ENCODE peak calls at places on chromosomes 7 and 10, in nine cellular contexts. P is cardiac fibroblast, F is chondrocyte, L is foreskin fibroblast, E is neural crest cell, N is bronchial epithelial cell, Z is fibroblast of pulmonary artery, R is PC-3, B is brain microvascular endothelial cell. A is an unnamed sample.

GRCh38 chr7:1053002-1053411 is 8.7 kb downstream of the GPR146 start:
- DNase-seq in F (peak), L (no peak), Z (no peak), E (no peak), P (peak), R (no peak), B (no peak), N (no peak), A (no peak)

GRCh38 chr10:5117021-5117420 is 22.8 kb downstream of the AKR1C3 start:
- DNase-seq in B (no peak), L (no peak), N (no peak), Z (no peak), E (no peak), R (no peak), F (no peak), P (no peak), A (no peak)

GRCh38 chr10:114691442-114691941 is 33.4 kb upstream of the ABLIM1 start:
- DNase-seq in B (peak), N (peak), L (no peak), Z (peak), R (peak), F (no peak), E (no peak), P (peak), A (no peak)

GRCh38 chr10:32680803-32681557 is 235.0 kb downstream of the CCDC7 start:
- DNase-seq in N (no peak), E (no peak), P (no peak), R (no peak), Z (no peak), F (no peak), L (no peak), B (no peak), A (no peak)

GRCh38 chr7:15490261-15490660 is 71.6 kb downstream of the AGMO start:
- DNase-seq in N (no peak), Z (no peak), P (no peak), E (no peak), L (no peak), F (no peak), B (no peak), R (no peak), A (no peak)

GRCh38 chr7:37062460-37062859 is 338.2 kb upstream of the AOAH start:
- DNase-seq in B (no peak), P (no peak), F (no peak), E (no peak), L (no peak), N (no peak), R (no peak), Z (no peak), A (no peak)

GRCh38 chr7:37354661-37355131 is 94.0 kb downstream of the ELMO1 start:
- DNase-seq in L (no peak), F (no peak), Z (peak), N (no peak), R (no peak), P (peak), B (peak), E (no peak), A (peak)

GRCh38 chr7:104955276-104955675 is 58.7 kb upstream of the KMT2E start:
- DNase-seq in Z (no peak), N (no peak), P (no peak), F (no peak), R (no peak), E (no peak), B (no peak), L (no peak), A (no peak)

GRCh38 chr7:86965727-86966120 is 93.7 kb downstream of the ELAPOR2 start:
- DNase-seq in B (no peak), E (no peak), Z (no peak), N (no peak), R (no peak), P (no peak), F (no peak), L (no peak), A (no peak)

GRCh38 chr7:11216276-11216675 is 242.6 kb downstream of the PHF14 start:
- DNase-seq in P (no peak), N (no peak), Z (no peak), R (no peak), E (no peak), L (no peak), B (no peak), F (no peak), A (no peak)

GRCh38 chr10:97498841-97499560 is at the start of gene UBTD1:
- DNase-seq in Z (no peak), F (no peak), N (peak), B (no peak), L (peak), E (no peak), P (peak), R (no peak), A (no peak)

GRCh38 chr10:86757110-86757790 is 831 bp downstream of the BMPR1A start:
- DNase-seq in R (peak), B (peak), Z (peak), L (peak), E (peak), P (peak), F (no peak), N (peak), A (peak)

GRCh38 chr10:61760943-61761824 is 98.5 kb downstream of the CABCOCO1 start:
- DNase-seq in P (peak), B (peak), R (peak), L (peak), E (no peak), Z (peak), N (peak), F (no peak), A (peak)

GRCh38 chr10:110788620-110789385 is 82.9 kb upstream of the PDCD4 start:
- DNase-seq in N (no peak), Z (no peak), L (no peak), F (no peak), P (no peak), R (no peak), B (no peak), E (no peak), A (no peak)

GRCh38 chr10:22489467-22489866 is 144.2 kb downstream of the SPAG6 start:
- DNase-seq in E (no peak), R (no peak), L (no peak), B (no peak), N (peak), P (no peak), Z (no peak), F (no peak), A (no peak)

GRCh38 chr10:49740346-49741107 is 21.6 kb downstream of the OGDHL start:
- DNase-seq in P (no peak), B (no peak), F (no peak), N (no peak), Z (no peak), R (no peak), L (no peak), E (no peak), A (no peak)

GRCh38 chr7:96321041-96321669 is 743 bp downstream of the SLC25A13 start:
- DNase-seq in Z (peak), P (peak), F (peak), L (peak), B (peak), N (peak), E (peak), R (peak), A (peak)

GRCh38 chr7:126637538-126637937 is 615.2 kb downstream of the GRM8 start:
- DNase-seq in P (no peak), B (no peak), L (no peak), R (no peak), N (no peak), F (no peak), Z (no peak), E (no peak), A (no peak)

GRCh38 chr7:8135417-8135816 is 126.5 kb downstream of the ICA1 start:
- DNase-seq in L (no peak), P (no peak), F (no peak), B (no peak), R (peak), E (no peak), N (peak), Z (no peak), A (no peak)

GRCh38 chr10:79588800-79589199 is 21.9 kb upstream of the SFTPA1 start:
- DNase-seq in Z (no peak), E (no peak), F (no peak), B (no peak), P (no peak), L (no peak), R (no peak), N (no peak), A (no peak)

GRCh38 chr7:24965831-24966708 is 13.9 kb downstream of the OSBPL3 start:
- DNase-seq in E (no peak), P (no peak), L (no peak), F (no peak), B (no peak), N (peak), R (peak), Z (no peak), A (peak)

GRCh38 chr10:77879710-77880109 is 46.8 kb downstream of the DLG5 start:
- DNase-seq in B (no peak), R (no peak), Z (no peak), L (no peak), P (no peak), E (no peak), F (no peak), N (no peak), A (no peak)

GRCh38 chr7:99000196-99000903 is 122.0 kb downstream of the TRRAP start:
- DNase-seq in B (no peak), N (no peak), P (no peak), Z (no peak), F (no peak), L (no peak), R (no peak), E (no peak), A (no peak)

GRCh38 chr10:99520040-99520803 is 12.5 kb upstream of the NKX2-3 start:
- DNase-seq in P (no peak), R (no peak), F (no peak), E (no peak), N (no peak), L (no peak), Z (no peak), B (no peak), A (no peak)

GRCh38 chr7:99379043-99379577 is 4.6 kb downstream of the ARPC1B start:
- DNase-seq in B (peak), R (peak), E (no peak), P (peak), L (peak), F (no peak), Z (peak), N (peak), A (peak)

GRCh38 chr7:108525327-108525984 is 479 bp downstream of the PNPLA8 start:
- DNase-seq in Z (peak), P (peak), N (peak), L (peak), F (no peak), E (no peak), R (peak), B (peak), A (no peak)
- TF ChIP-seq CTCF in Z (no peak), P (no peak), N (no peak), L (no peak), F (peak), E (no peak), R (no peak), B (no peak), A (no peak)

DNA sequence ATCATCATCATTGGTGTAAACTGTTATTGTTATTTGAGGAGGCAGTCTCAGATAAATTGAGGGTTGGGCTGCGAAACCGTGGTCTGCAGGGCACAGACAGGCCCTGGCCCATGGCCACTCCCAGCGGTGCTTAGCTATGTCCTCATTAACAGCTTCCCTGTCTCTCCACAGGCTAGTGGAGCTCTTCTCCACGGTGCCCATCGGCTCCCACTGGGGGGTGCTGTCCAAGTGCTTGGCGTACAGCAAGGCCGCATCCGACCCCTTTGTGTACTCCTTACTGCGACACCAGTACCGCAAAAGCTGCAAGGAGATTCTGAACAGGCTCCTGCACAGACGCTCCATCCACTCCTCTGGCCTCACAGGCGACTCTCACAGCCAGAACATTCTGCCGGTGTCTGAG is 21.6 kb downstream of the GPR26 start:
- DNase-seq in R (no peak), B (no peak), F (no peak), Z (no peak), E (peak), P (no peak), N (no peak), L (no peak), A (no peak)
- TF ChIP-seq CTCF in R (no peak), B (no peak), F (no peak), Z (no peak), E (no peak), P (no peak), N (no peak), L (no peak), A (no peak)

DNA sequence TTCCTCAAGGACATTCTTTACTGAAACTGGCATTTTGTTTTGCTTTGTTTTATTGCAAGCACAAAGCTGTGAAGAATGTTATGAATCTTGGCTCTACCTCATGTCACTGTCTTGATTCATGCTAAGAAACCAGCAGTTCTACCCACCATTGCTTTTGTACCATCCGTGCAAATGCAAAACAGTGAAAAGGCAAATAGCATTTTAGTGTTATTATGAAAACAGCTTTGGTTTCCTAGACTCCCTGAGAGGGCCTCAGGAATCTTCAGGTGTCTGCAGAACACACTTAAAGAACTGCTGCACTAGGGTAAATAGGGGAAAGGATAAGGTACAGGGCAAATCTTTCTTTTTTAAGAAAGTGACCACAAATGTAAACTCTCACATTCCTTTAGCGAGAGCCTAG is 318.9 kb downstream of the AHR start:
- DNase-seq in B (no peak), P (no peak), L (no peak), N (no peak), F (no peak), Z (no peak), R (no peak), E (no peak), A (no peak)
- TF ChIP-seq CTCF in B (no peak), P (no peak), L (no peak), N (no peak), F (no peak), Z (no peak), R (no peak), E (no peak), A (no peak)

DNA sequence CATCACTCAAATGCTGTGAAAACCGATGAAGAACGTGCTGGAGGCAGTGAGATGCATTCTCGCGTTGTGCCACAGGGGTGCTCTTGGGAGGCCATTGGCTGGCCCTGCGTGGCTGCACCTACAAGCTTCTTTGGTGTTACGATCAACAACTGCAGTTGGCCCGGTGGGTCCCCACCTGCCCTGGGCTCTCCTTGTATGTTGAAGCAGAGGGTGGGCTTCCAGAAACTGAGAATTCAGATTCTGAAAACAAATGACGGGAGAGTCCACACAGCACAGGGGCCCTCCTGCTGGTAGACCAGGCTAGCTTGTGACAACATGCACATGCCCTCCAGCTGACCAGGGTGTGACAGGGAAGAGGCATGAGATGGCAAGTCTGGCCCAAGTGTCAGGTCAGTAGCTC is 23.7 kb upstream of the DDC start:
- DNase-seq in B (no peak), L (no peak), Z (no peak), P (no peak), R (no peak), N (no peak), E (no peak), F (no peak), A (no peak)
- TF ChIP-seq CTCF in B (peak), L (no peak), Z (peak), P (peak), R (peak), N (no peak), E (no peak), F (peak), A (no peak)

DNA sequence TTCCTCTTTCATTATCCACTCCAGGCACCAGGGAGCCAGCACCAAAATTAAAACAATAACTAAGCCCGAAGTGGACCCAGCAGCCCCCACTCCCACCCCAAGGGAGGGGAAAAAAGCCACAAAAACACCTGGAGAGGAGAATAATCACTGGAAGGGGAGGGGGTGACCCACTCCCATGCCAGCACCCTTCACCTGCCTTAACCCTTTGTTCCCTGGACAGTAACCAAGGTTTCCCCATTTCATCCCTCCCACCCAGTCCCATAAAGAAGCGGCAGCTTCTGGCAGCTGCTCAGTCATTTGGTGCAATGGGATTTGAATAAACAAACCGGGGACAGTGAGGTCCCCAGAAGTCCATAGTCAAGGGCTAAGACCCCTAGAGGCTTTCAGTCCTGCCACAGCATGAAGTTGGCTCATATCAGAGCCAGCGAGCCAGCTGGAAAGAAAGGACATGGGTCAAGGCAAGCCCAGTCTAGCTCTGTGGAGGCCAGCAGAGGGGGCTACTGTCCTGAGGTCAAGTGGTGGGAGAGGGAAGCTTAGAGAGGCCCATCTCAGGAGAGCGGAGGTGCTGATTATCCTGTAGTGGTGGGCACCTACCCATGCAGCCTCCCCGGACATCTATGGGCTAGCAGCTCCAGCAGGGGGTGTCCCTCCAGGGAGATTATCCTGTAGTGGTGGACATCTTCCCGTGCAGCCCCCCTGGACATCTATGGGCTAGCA is 58.8 kb upstream of the LBX1 start:
- DNase-seq in F (no peak), R (peak), L (no peak), E (peak), N (no peak), B (no peak), P (peak), Z (peak), A (no peak)
- TF ChIP-seq CTCF in F (peak), R (peak), L (peak), E (no peak), N (peak), B (peak), P (peak), Z (peak), A (no peak)

DNA sequence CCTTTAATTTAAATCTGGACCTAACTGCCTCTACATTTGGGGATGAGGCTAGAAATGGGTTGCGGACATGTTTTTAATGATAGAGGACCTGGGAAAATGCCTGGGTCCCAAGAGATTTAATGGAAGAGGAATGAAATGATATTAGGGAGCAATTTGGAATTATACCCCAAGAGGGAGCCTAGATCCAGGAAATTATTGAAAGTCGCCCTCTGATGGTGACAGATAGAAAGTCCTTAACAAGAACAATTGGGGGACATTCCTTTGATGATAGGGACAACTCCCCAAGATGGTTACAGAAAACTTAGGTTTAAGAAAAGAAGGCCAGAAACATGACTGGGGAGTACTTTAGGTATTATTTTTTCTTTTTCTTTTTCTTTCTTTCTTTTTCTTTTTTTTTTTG is 9.5 kb upstream of the TSGA13 start:
- DNase-seq in L (peak), R (peak), N (peak), F (no peak), Z (peak), P (peak), E (no peak), B (peak), A (no peak)
- TF ChIP-seq CTCF in L (peak), R (peak), N (peak), F (peak), Z (peak), P (peak), E (peak), B (peak), A (no peak)

GRCh38 chr10:13830385-13830784 is 243.6 kb downstream of the PRPF18 start:
- DNase-seq in P (no peak), N (no peak), R (no peak), B (no peak), E (no peak), Z (no peak), L (no peak), F (no peak), A (no peak)
- TF ChIP-seq CTCF in P (no peak), N (no peak), R (no peak), B (peak), E (no peak), Z (no peak), L (no peak), F (peak), A (no peak)

DNA sequence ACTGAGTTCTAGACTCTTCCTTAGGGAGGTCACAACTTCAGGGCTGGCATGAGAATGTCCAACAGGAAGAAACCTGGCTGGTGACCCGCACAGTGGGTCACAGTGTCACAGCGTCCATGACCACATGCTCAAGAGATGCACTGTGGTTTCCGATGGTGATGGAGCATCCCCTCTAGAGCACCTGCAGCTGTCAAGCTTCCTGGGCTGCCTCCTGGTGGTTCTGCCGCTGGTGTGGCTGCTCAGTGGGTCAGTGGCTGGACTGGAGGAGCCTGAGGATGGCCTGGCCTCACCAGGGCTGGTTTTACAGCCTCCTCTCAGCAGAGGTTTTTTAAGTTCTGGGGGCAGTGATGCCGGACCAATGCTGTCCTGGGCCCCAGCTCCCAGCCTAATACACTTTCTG is 149.3 kb downstream of the SH3PXD2A start:
- DNase-seq in L (no peak), B (no peak), P (no peak), N (no peak), E (no peak), F (no peak), R (no peak), Z (no peak), A (no peak)
- TF ChIP-seq CTCF in L (no peak), B (peak), P (peak), N (no peak), E (no peak), F (peak), R (no peak), Z (no peak), A (no peak)

GRCh38 chr7:47349401-47349800 is 232.5 kb downstream of the TNS3 start:
- DNase-seq in F (no peak), Z (no peak), L (no peak), E (no peak), P (no peak), R (no peak), B (no peak), N (no peak), A (no peak)

GRCh38 chr7:47354831-47355541 is 226.9 kb downstream of the TNS3 start:
- DNase-seq in B (no peak), L (no peak), F (no peak), P (no peak), E (no peak), R (no peak), N (no peak), Z (no peak), A (peak)

GRCh38 chr7:47350425-47350824 is 231.5 kb downstream of the TNS3 start:
- DNase-seq in E (no peak), L (no peak), F (no peak), N (no peak), Z (no peak), B (no peak), R (no peak), P (no peak), A (no peak)

GRCh38 chr7:47352394-47352968 is 229.4 kb downstream of the TNS3 start:
- DNase-seq in N (no peak), P (no peak), R (no peak), L (no peak), F (no peak), B (no peak), E (no peak), Z (no peak), A (no peak)

GRCh38 chr7:47351233-47352154 is 230.4 kb downstream of the TNS3 start:
- DNase-seq in Z (no peak), F (no peak), P (no peak), E (no peak), B (no peak), N (no peak), R (no peak), L (no peak), A (no peak)
- TF ChIP-seq CTCF in Z (no peak), F (peak), P (no peak), E (no peak), B (peak), N (no peak), R (no peak), L (no peak), A (no peak)